ENCODE peak calls at places on chromosome 17, in four cellular contexts. O is K562, T is uterus, M is mucosa of descending colon. X is an unnamed sample. For H3K4me1, the result is how much of the 10 kb centered on the place peaks cover.

GRCh38 chr17:9878791-9879525 is 26.1 kb downstream of the RCVRN start:
- DNase-seq in M (no peak), T (no peak), O (no peak), X (no peak)

GRCh38 chr17:39591958-39592954 is 15.5 kb downstream of the NEUROD2 start:
- DNase-seq in M (no peak), T (no peak), O (peak), X (peak)

GRCh38 chr17:63698886-63699637 is 863 bp downstream of the LIMD2 start:
- DNase-seq in T (no peak), M (peak), O (no peak), X (peak)

GRCh38 chr17:5915337-5915736 is 154.8 kb upstream of the WSCD1 start:
- DNase-seq in O (no peak), M (no peak), T (no peak), X (no peak)

GRCh38 chr17:70050192-70050591 is 24.8 kb upstream of the KCNJ16 start:
- DNase-seq in T (no peak), O (no peak), M (no peak), X (no peak)

GRCh38 chr17:66715076-66715675 is 119.7 kb upstream of the CACNG5 start:
- DNase-seq in O (no peak), T (no peak), M (no peak), X (no peak)

GRCh38 chr17:47621293-47622178 is 28.2 kb upstream of the KPNB1 start:
- DNase-seq in O (no peak), M (no peak), T (peak), X (no peak)

GRCh38 chr17:66240013-66240412 is 10.8 kb upstream of the APOH start:
- DNase-seq in T (no peak), M (no peak), O (no peak), X (no peak)

GRCh38 chr17:7885357-7886226 is 3.0 kb upstream of the CHD3 start:
- DNase-seq in O (peak), T (peak), M (peak), X (peak)

GRCh38 chr17:45294506-45294905 is 22.3 kb downstream of the MAP3K14 start:
- DNase-seq in T (no peak), M (no peak), O (no peak), X (no peak)

GRCh38 chr17:81002409-81003361 is 11.0 kb downstream of the CHMP6 start:
- DNase-seq in M (peak), O (peak), T (peak), X (no peak)

GRCh38 chr17:41800601-41801373 is 11.0 kb downstream of the P3H4 start:
- DNase-seq in O (peak), T (peak), M (peak), X (no peak)

GRCh38 chr17:6666557-6666956 is 15.0 kb downstream of the C17orf100 start:
- DNase-seq in M (no peak), O (no peak), T (no peak), X (no peak)

GRCh38 chr17:47252766-47253512 is 688 bp upstream of the ITGB3 start:
- DNase-seq in O (no peak), T (no peak), M (no peak), X (no peak)

GRCh38 chr17:41026668-41027471 is at the start of gene KRTAP1-5:
- DNase-seq in M (no peak), T (no peak), O (no peak), X (no peak)

GRCh38 chr17:18954321-18954720 is 2.4 kb downstream of the SLC5A10 start:
- DNase-seq in O (no peak), M (peak), T (no peak), X (no peak)

GRCh38 chr17:78957076-78957475 is 22.6 kb downstream of the LGALS3BP start:
- DNase-seq in M (no peak), O (no peak), T (no peak), X (no peak)

GRCh38 chr17:57955183-57955952 is at the start of gene CUEDC1:
- DNase-seq in M (peak), O (peak), T (peak), X (peak)

GRCh38 chr17:80596760-80597608 is 52.3 kb downstream of the RPTOR start:
- DNase-seq in O (no peak), M (no peak), T (no peak), X (no peak)

GRCh38 chr17:79335456-79335855 is 260.8 kb downstream of the ENGASE start:
- DNase-seq in T (no peak), M (peak), O (no peak), X (no peak)

GRCh38 chr17:2721603-2722002 is 10.0 kb upstream of the CLUH start:
- DNase-seq in O (no peak), M (peak), T (no peak), X (no peak)

GRCh38 chr17:3029213-3029913 is 34.0 kb downstream of the OR1D5 start:
- DNase-seq in T (no peak), M (no peak), O (no peak), X (no peak)

GRCh38 chr17:301681-302299 is 50.8 kb downstream of the RPH3AL start:
- DNase-seq in T (peak), O (no peak), M (peak), X (no peak)

GRCh38 chr17:44979426-44980273 is 11.5 kb upstream of the C1QL1 start:
- DNase-seq in O (no peak), M (no peak), T (no peak), X (no peak)

GRCh38 chr17:61669522-61669921 is 78.5 kb upstream of the NACA2 start:
- DNase-seq in M (no peak), T (no peak), O (no peak), X (no peak)

GRCh38 chr17:34760931-34761500 is 181.6 kb downstream of the TMEM132E start:
- DNase-seq in T (no peak), M (no peak), O (no peak), X (no peak)

GRCh38 chr17:2053380-2054261 is 1.3 kb upstream of the HIC1 start:
- DNase-seq in M (peak), O (peak), T (peak), X (peak)

GRCh38 chr17:6496636-6497441 is 52.6 kb downstream of the PIMREG start:
- DNase-seq in M (no peak), O (no peak), T (no peak), X (no peak)

GRCh38 chr17:7019839-7020519 is 2.9 kb upstream of the BCL6B start:
- DNase-seq in O (no peak), T (peak), M (peak), X (no peak)

GRCh38 chr17:1532836-1533602 is 16.6 kb upstream of the INPP5K start:
- DNase-seq in M (no peak), O (peak), T (no peak), X (peak)

GRCh38 chr17:19346351-19347255 is 15.9 kb downstream of the B9D1 start:
- DNase-seq in O (peak), T (peak), M (peak), X (no peak)

GRCh38 chr17:32440722-32441121 is 3.6 kb upstream of the PSMD11 start:
- DNase-seq in O (no peak), T (no peak), M (no peak), X (no peak)
- H3K4me1 ChIP-seq in O (under half), T (under half), M (under half), X (under half)

GRCh38 chr17:77462553-77463497 is 322.1 kb downstream of the SEC14L1 start:
- DNase-seq in O (no peak), T (no peak), M (no peak), X (no peak)
- H3K4me1 ChIP-seq in O (under half), T (under half), M (under half), X (half or more)

GRCh38 chr17:38447502-38448095 is 19.3 kb downstream of the ARHGAP23 start:
- DNase-seq in T (no peak), O (no peak), M (no peak), X (no peak)
- H3K4me1 ChIP-seq in T (under half), O (under half), M (under half), X (under half)

DNA sequence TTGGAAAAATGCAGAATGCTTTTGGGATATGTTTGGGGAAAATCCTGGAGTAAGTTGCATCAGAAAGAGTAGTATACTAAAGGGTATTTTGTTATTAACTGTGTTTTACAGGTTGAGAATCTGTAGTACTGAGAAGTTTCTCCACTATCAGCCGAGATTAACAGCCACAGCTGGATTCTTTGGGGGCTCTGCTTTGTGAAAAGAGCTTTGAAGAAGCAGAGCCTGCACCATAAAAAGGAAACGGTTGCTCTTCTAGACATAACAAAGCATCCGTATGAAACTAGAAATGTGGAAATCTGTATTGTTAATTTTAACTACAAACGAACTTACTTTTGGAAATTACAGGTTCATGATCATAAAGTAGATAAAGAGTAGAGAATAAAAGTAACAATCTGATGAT is 5.3 kb downstream of the NLK start:
- DNase-seq in M (no peak), O (no peak), T (no peak), X (no peak)
- H3K4me1 ChIP-seq in M (under half), O (under half), T (under half), X (under half)

GRCh38 chr17:74380086-74380958 is 13.0 kb downstream of the GPR142 start:
- DNase-seq in M (peak), O (no peak), T (no peak), X (no peak)
- H3K4me1 ChIP-seq in M (under half), O (under half), T (under half), X (under half)

DNA sequence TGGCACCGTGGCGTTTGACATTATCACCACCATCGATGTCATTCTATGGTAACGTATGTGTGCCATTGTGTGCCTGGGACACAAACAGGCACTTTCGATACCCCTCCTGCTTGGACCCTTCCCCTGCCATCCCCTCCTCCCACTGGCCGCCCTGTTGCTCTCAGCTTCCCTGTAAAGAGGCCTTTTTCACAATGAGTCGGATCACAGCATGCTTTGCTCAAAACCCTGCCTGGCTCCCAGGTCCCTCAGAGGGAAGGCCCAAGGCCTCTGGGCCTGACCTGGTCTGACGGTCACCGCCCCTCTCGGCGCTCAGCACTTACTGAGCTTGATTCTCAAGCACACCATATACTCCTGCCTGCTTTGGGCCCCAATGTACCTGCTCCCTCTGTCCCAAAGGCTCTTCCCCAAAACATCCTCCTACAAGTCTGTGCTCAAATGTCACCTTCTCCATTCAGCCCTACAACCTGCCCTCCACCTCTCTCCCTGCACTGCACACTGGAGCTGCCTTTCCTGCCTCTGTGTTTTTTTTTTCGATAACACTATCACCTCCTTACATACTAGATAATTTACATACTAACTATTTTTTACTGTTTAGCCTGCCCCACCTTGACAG is 303.8 kb downstream of the SOX9 start:
- DNase-seq in O (no peak), T (no peak), M (no peak), X (no peak)
- H3K4me1 ChIP-seq in O (under half), T (under half), M (under half), X (under half)

DNA sequence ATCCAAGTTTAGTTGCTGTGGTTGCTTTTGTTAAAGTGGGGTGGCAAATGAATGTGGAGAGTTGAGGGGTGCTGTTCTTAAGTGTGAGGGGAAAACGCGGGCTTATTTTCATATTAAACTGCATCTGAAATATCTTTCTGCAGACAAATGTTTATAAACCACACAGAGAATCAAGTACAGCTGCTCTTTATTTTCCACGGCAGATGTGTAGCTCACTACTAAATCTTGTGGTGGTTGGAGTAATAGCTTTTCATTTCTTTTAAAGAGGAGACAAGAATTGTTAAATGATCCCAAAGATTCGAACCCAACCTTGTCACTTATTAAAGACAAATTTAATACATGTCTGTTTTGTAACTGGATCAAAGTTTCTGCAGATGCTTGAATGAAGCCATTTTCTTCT is 2.1 kb downstream of the CLTC start:
- DNase-seq in O (no peak), T (no peak), M (no peak), X (no peak)
- H3K4me1 ChIP-seq in O (under half), T (under half), M (under half), X (under half)

GRCh38 chr17:17054636-17055035 is 12.4 kb downstream of the MPRIP start:
- DNase-seq in M (no peak), O (no peak), T (no peak), X (no peak)

GRCh38 chr17:17052462-17053221 is 10.4 kb downstream of the MPRIP start:
- DNase-seq in O (no peak), M (no peak), T (no peak), X (no peak)

GRCh38 chr17:17051791-17052461 is 9.7 kb downstream of the MPRIP start:
- DNase-seq in M (no peak), O (no peak), T (no peak), X (no peak)

GRCh38 chr17:17055286-17056166 is 13.3 kb downstream of the MPRIP start:
- DNase-seq in T (peak), O (no peak), M (no peak), X (no peak)

GRCh38 chr17:17053446-17054379 is 11.5 kb downstream of the MPRIP start:
- DNase-seq in M (no peak), T (no peak), O (no peak), X (no peak)
- H3K4me1 ChIP-seq in M (under half), T (under half), O (under half), X (under half)

GRCh38 chr17:50051606-50052005 is 4.3 kb upstream of the ITGA3 start:
- DNase-seq in T (no peak), O (no peak), M (peak), X (no peak)
- H3K4me1 ChIP-seq in T (under half), O (under half), M (under half), X (under half)

X was measured in CD8-positive, alpha-beta T cell.